ENCODE peak calls at places on chromosomes 16 and 17, in five cellular contexts. One of them, this sample, is unnamed.

GRCh38 chr16:27689711-27690110 is 139.8 kb downstream of the KATNIP start:
- DNase-seq in transverse colon: no peak
- DNase-seq in CD4-positive, alpha-beta T cell: no peak
- DNase-seq in colonic mucosa: no peak
- DNase-seq in PC-9: no peak
- DNase-seq in this sample: no peak

GRCh38 chr17:5592382-5592781 is 8.1 kb upstream of the NLRP1 start:
- DNase-seq in transverse colon: no peak
- DNase-seq in CD4-positive, alpha-beta T cell: no peak
- DNase-seq in colonic mucosa: no peak
- DNase-seq in PC-9: no peak
- DNase-seq in this sample: no peak

GRCh38 chr16:30896203-30896889 is at the start of gene CTF1:
- DNase-seq in transverse colon: peak; percentile 62
- DNase-seq in CD4-positive, alpha-beta T cell: no peak
- DNase-seq in colonic mucosa: peak; percentile 61
- DNase-seq in PC-9: peak; percentile 90
- DNase-seq in this sample: no peak

GRCh38 chr17:67542219-67543114 is 165.4 kb downstream of the PITPNC1 start:
- DNase-seq in transverse colon: no peak
- DNase-seq in CD4-positive, alpha-beta T cell: no peak
- DNase-seq in colonic mucosa: no peak
- DNase-seq in PC-9: no peak
- DNase-seq in this sample: no peak

GRCh38 chr16:66899310-66899944 is 19.1 kb downstream of the PDP2 start:
- DNase-seq in transverse colon: no peak
- DNase-seq in CD4-positive, alpha-beta T cell: no peak
- DNase-seq in colonic mucosa: no peak
- DNase-seq in PC-9: no peak
- DNase-seq in this sample: no peak

GRCh38 chr16:12876778-12877177 is 24.6 kb upstream of the SHISA9 start:
- DNase-seq in transverse colon: no peak
- DNase-seq in CD4-positive, alpha-beta T cell: no peak
- DNase-seq in colonic mucosa: no peak
- DNase-seq in PC-9: peak; percentile 59
- DNase-seq in this sample: no peak

GRCh38 chr16:70430667-70431536 is 8.0 kb downstream of the ST3GAL2 start:
- DNase-seq in transverse colon: peak; percentile 47
- DNase-seq in CD4-positive, alpha-beta T cell: peak; percentile 50
- DNase-seq in colonic mucosa: no peak
- DNase-seq in PC-9: peak; percentile 33
- DNase-seq in this sample: peak; percentile 40

GRCh38 chr17:10757067-10757466 is 27.2 kb upstream of the TMEM220 start:
- DNase-seq in transverse colon: no peak
- DNase-seq in CD4-positive, alpha-beta T cell: no peak
- DNase-seq in colonic mucosa: no peak
- DNase-seq in PC-9: no peak
- DNase-seq in this sample: no peak

GRCh38 chr17:72950236-72950931 is 142.1 kb downstream of the SLC39A11 start:
- DNase-seq in transverse colon: no peak
- DNase-seq in CD4-positive, alpha-beta T cell: no peak
- DNase-seq in colonic mucosa: no peak
- DNase-seq in PC-9: no peak
- DNase-seq in this sample: no peak

GRCh38 chr17:68775338-68775737 is 174.2 kb upstream of the FAM20A start:
- DNase-seq in transverse colon: no peak
- DNase-seq in CD4-positive, alpha-beta T cell: no peak
- DNase-seq in colonic mucosa: no peak
- DNase-seq in PC-9: no peak
- DNase-seq in this sample: no peak

GRCh38 chr17:45307290-45308015 is 9.4 kb downstream of the MAP3K14 start:
- DNase-seq in transverse colon: no peak
- DNase-seq in CD4-positive, alpha-beta T cell: peak; percentile 22
- DNase-seq in colonic mucosa: no peak
- DNase-seq in PC-9: no peak
- DNase-seq in this sample: no peak

GRCh38 chr16:71440669-71441347 is 1.0 kb downstream of the TLE7 start:
- DNase-seq in transverse colon: no peak
- DNase-seq in CD4-positive, alpha-beta T cell: no peak
- DNase-seq in colonic mucosa: no peak
- DNase-seq in PC-9: no peak
- DNase-seq in this sample: no peak

GRCh38 chr16:71443714-71444113 is 1.9 kb upstream of the TLE7 start:
- DNase-seq in transverse colon: no peak
- DNase-seq in CD4-positive, alpha-beta T cell: no peak
- DNase-seq in colonic mucosa: no peak
- DNase-seq in PC-9: no peak
- DNase-seq in this sample: no peak

GRCh38 chr16:71439531-71439930 is 2.3 kb downstream of the TLE7 start:
- DNase-seq in transverse colon: no peak
- DNase-seq in CD4-positive, alpha-beta T cell: no peak
- DNase-seq in colonic mucosa: no peak
- DNase-seq in PC-9: no peak
- DNase-seq in this sample: no peak

GRCh38 chr16:71441348-71441781 is 489 bp downstream of the TLE7 start:
- DNase-seq in transverse colon: no peak
- DNase-seq in CD4-positive, alpha-beta T cell: peak; percentile 31
- DNase-seq in colonic mucosa: no peak
- DNase-seq in PC-9: no peak
- DNase-seq in this sample: no peak

GRCh38 chr16:71442041-71442440 is at the start of gene TLE7:
- DNase-seq in transverse colon: no peak
- DNase-seq in CD4-positive, alpha-beta T cell: no peak
- DNase-seq in colonic mucosa: peak; percentile 8
- DNase-seq in PC-9: no peak
- DNase-seq in this sample: no peak
- H3K9me3 ChIP-seq in transverse colon: peaks cover 21% of the 10 kb centered on the region
- H3K9me3 ChIP-seq in CD4-positive, alpha-beta T cell: peaks cover 24% of the 10 kb centered on the region
- H3K9me3 ChIP-seq in colonic mucosa: peaks cover 6% of the 10 kb centered on the region
- H3K9me3 ChIP-seq in PC-9: peaks cover 15% of the 10 kb centered on the region
- H3K9me3 ChIP-seq in this sample: peaks cover 7% of the 10 kb centered on the region

GRCh38 chr17:19412984-19413383 is 2.0 kb downstream of the RNF112 start:
- DNase-seq in transverse colon: no peak
- DNase-seq in CD4-positive, alpha-beta T cell: no peak
- DNase-seq in colonic mucosa: no peak
- DNase-seq in PC-9: no peak
- DNase-seq in this sample: no peak

GRCh38 chr17:19412510-19412909 is 1.5 kb downstream of the RNF112 start:
- DNase-seq in transverse colon: no peak
- DNase-seq in CD4-positive, alpha-beta T cell: no peak
- DNase-seq in colonic mucosa: no peak
- DNase-seq in PC-9: no peak
- DNase-seq in this sample: no peak

GRCh38 chr17:19414396-19415280 is 3.6 kb downstream of the RNF112 start:
- DNase-seq in transverse colon: no peak
- DNase-seq in CD4-positive, alpha-beta T cell: no peak
- DNase-seq in colonic mucosa: no peak
- DNase-seq in PC-9: no peak
- DNase-seq in this sample: no peak

GRCh38 chr17:19415311-19415710 is 4.3 kb downstream of the RNF112 start:
- DNase-seq in transverse colon: no peak
- DNase-seq in CD4-positive, alpha-beta T cell: no peak
- DNase-seq in colonic mucosa: no peak
- DNase-seq in PC-9: no peak
- DNase-seq in this sample: no peak

GRCh38 chr17:19413725-19414124 is 2.7 kb downstream of the RNF112 start:
- DNase-seq in transverse colon: no peak
- DNase-seq in CD4-positive, alpha-beta T cell: no peak
- DNase-seq in colonic mucosa: no peak
- DNase-seq in PC-9: no peak
- DNase-seq in this sample: no peak
- H3K9me3 ChIP-seq in transverse colon: no peaks in the 10 kb centered on the region
- H3K9me3 ChIP-seq in CD4-positive, alpha-beta T cell: no peaks in the 10 kb centered on the region
- H3K9me3 ChIP-seq in colonic mucosa: no peaks in the 10 kb centered on the region
- H3K9me3 ChIP-seq in PC-9: no peaks in the 10 kb centered on the region
- H3K9me3 ChIP-seq in this sample: no peaks in the 10 kb centered on the region

DNA sequence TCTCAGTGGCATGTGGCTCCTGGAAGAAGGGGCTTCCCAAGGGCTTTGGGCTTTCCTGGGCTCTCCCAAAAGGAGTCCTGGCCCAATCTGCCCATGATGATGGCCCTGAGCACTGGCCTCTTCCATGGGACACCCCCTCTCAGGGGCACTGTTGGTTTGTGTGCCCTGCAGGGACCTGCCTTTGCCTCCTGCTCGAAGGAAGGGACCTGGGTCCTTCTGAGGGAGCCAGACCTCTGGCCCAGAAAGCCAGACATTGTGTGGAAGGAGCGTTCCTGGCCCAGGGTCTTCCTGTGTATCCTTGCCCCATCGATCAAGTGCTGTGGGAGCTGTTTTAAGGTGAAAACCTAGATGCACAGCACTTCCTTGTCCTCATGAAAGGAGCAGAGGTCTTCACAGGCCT is 1689.3 kb downstream of the TP53TG3F start:
- DNase-seq in transverse colon: no peak
- DNase-seq in CD4-positive, alpha-beta T cell: no peak
- DNase-seq in colonic mucosa: no peak
- DNase-seq in PC-9: no peak
- DNase-seq in this sample: no peak
- H3K9me3 ChIP-seq in transverse colon: no peaks in the 10 kb centered on the region
- H3K9me3 ChIP-seq in CD4-positive, alpha-beta T cell: peaks cover 35% of the 10 kb centered on the region
- H3K9me3 ChIP-seq in colonic mucosa: no peaks in the 10 kb centered on the region
- H3K9me3 ChIP-seq in PC-9: no peaks in the 10 kb centered on the region
- H3K9me3 ChIP-seq in this sample: no peaks in the 10 kb centered on the region

DNA sequence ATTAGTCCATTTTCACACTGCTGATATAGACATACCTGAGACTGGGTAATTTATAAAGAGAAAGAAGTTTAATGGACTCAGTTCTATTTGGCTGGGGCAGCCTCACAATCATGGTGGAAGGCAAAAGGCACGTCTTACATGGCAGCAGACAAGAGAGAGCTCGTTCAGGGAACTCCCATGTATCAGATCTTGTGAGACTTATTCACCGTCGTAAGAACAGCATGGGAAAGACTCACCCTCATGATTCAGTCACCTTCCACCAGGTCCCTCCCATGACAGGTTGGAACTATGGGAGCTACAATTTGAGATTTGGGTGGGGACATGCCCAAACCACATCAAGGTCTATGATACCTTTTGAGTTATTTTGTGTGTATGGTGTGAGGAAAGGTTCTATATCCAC is 66.9 kb downstream of the METRNL start:
- DNase-seq in transverse colon: no peak
- DNase-seq in CD4-positive, alpha-beta T cell: no peak
- DNase-seq in colonic mucosa: no peak
- DNase-seq in PC-9: no peak
- DNase-seq in this sample: no peak
- H3K9me3 ChIP-seq in transverse colon: no peaks in the 10 kb centered on the region
- H3K9me3 ChIP-seq in CD4-positive, alpha-beta T cell: no peaks in the 10 kb centered on the region
- H3K9me3 ChIP-seq in colonic mucosa: no peaks in the 10 kb centered on the region
- H3K9me3 ChIP-seq in PC-9: peaks cover 4% of the 10 kb centered on the region
- H3K9me3 ChIP-seq in this sample: no peaks in the 10 kb centered on the region

GRCh38 chr16:82843606-82844271 is 217.0 kb downstream of the CDH13 start:
- DNase-seq in transverse colon: no peak
- DNase-seq in CD4-positive, alpha-beta T cell: no peak
- DNase-seq in colonic mucosa: no peak
- DNase-seq in PC-9: no peak
- DNase-seq in this sample: no peak

GRCh38 chr16:82846806-82847205 is 220.0 kb downstream of the CDH13 start:
- DNase-seq in transverse colon: no peak
- DNase-seq in CD4-positive, alpha-beta T cell: no peak
- DNase-seq in colonic mucosa: no peak
- DNase-seq in PC-9: no peak
- DNase-seq in this sample: no peak

GRCh38 chr16:82835487-82836160 is 208.9 kb downstream of the CDH13 start:
- DNase-seq in transverse colon: no peak
- DNase-seq in CD4-positive, alpha-beta T cell: no peak
- DNase-seq in colonic mucosa: no peak
- DNase-seq in PC-9: no peak
- DNase-seq in this sample: no peak

GRCh38 chr16:82845076-82845475 is 218.3 kb downstream of the CDH13 start:
- DNase-seq in transverse colon: no peak
- DNase-seq in CD4-positive, alpha-beta T cell: no peak
- DNase-seq in colonic mucosa: no peak
- DNase-seq in PC-9: no peak
- DNase-seq in this sample: no peak

GRCh38 chr16:82841108-82841507 is 214.3 kb downstream of the CDH13 start:
- DNase-seq in transverse colon: no peak
- DNase-seq in CD4-positive, alpha-beta T cell: no peak
- DNase-seq in colonic mucosa: no peak
- DNase-seq in PC-9: no peak
- DNase-seq in this sample: no peak
- H3K9me3 ChIP-seq in transverse colon: no peaks in the 10 kb centered on the region
- H3K9me3 ChIP-seq in CD4-positive, alpha-beta T cell: no peaks in the 10 kb centered on the region
- H3K9me3 ChIP-seq in colonic mucosa: no peaks in the 10 kb centered on the region
- H3K9me3 ChIP-seq in PC-9: no peaks in the 10 kb centered on the region
- H3K9me3 ChIP-seq in this sample: no peaks in the 10 kb centered on the region